ENCODE peak calls at places on chromosomes 16 and 17, in eight cellular contexts. One of them, this sample, is unnamed.

GRCh38 chr16:68364601-68364998 is 53.8 kb downstream of the PRMT7 start:
- DNase-seq in effector CD8-positive, alpha-beta T cell: no peak
- DNase-seq in glutamatergic neuron: no peak
- DNase-seq in lower leg skin: no peak
- DNase-seq in MM.1S: no peak
- DNase-seq in NCI-H1694: no peak
- DNase-seq in stimulated activated naive B cell treated with anti-CD40 and anti-IgM and Interleukin-4, amounts not matched to agents 10 μg/mL and 1 μg/mL and 100 μg/mL, for 72 hours: no peak
- DNase-seq in activated CD4-positive, alpha-beta T cell treated with anti-CD3 and anti-CD28 coated beads for 36 hours: no peak
- DNase-seq in this sample: no peak

GRCh38 chr17:76262732-76263344 is 2.3 kb upstream of the UBALD2 start:
- DNase-seq in glutamatergic neuron: no peak
- DNase-seq in effector CD8-positive, alpha-beta T cell: no peak
- DNase-seq in stimulated activated naive B cell treated with anti-CD40 and anti-IgM and Interleukin-4, amounts not matched to agents 10 μg/mL and 1 μg/mL and 100 μg/mL, for 72 hours: peak
- DNase-seq in activated CD4-positive, alpha-beta T cell treated with anti-CD3 and anti-CD28 coated beads for 36 hours: peak
- DNase-seq in lower leg skin: no peak
- DNase-seq in MM.1S: peak
- DNase-seq in NCI-H1694: no peak
- DNase-seq in this sample: peak

GRCh38 chr16:89922884-89923639 is at the start of gene TUBB3:
- DNase-seq in activated CD4-positive, alpha-beta T cell treated with anti-CD3 and anti-CD28 coated beads for 36 hours: peak
- DNase-seq in NCI-H1694: peak
- DNase-seq in MM.1S: peak
- DNase-seq in glutamatergic neuron: peak
- DNase-seq in lower leg skin: no peak
- DNase-seq in stimulated activated naive B cell treated with anti-CD40 and anti-IgM and Interleukin-4, amounts not matched to agents 10 μg/mL and 1 μg/mL and 100 μg/mL, for 72 hours: no peak
- DNase-seq in effector CD8-positive, alpha-beta T cell: no peak
- DNase-seq in this sample: peak

GRCh38 chr17:81831563-81831956 is 1.5 kb downstream of the MCRIP1 start:
- DNase-seq in stimulated activated naive B cell treated with anti-CD40 and anti-IgM and Interleukin-4, amounts not matched to agents 10 μg/mL and 1 μg/mL and 100 μg/mL, for 72 hours: no peak
- DNase-seq in MM.1S: no peak
- DNase-seq in lower leg skin: no peak
- DNase-seq in activated CD4-positive, alpha-beta T cell treated with anti-CD3 and anti-CD28 coated beads for 36 hours: peak
- DNase-seq in glutamatergic neuron: no peak
- DNase-seq in effector CD8-positive, alpha-beta T cell: no peak
- DNase-seq in NCI-H1694: no peak
- DNase-seq in this sample: no peak

GRCh38 chr17:39979865-39980401 is 674 bp upstream of the PSMD3 start:
- DNase-seq in activated CD4-positive, alpha-beta T cell treated with anti-CD3 and anti-CD28 coated beads for 36 hours: peak
- DNase-seq in stimulated activated naive B cell treated with anti-CD40 and anti-IgM and Interleukin-4, amounts not matched to agents 10 μg/mL and 1 μg/mL and 100 μg/mL, for 72 hours: peak
- DNase-seq in lower leg skin: no peak
- DNase-seq in NCI-H1694: peak
- DNase-seq in glutamatergic neuron: peak
- DNase-seq in effector CD8-positive, alpha-beta T cell: peak
- DNase-seq in MM.1S: peak
- DNase-seq in this sample: no peak

GRCh38 chr17:32626371-32626770 is 139.6 kb downstream of the CDK5R1 start:
- DNase-seq in activated CD4-positive, alpha-beta T cell treated with anti-CD3 and anti-CD28 coated beads for 36 hours: no peak
- DNase-seq in lower leg skin: no peak
- DNase-seq in effector CD8-positive, alpha-beta T cell: no peak
- DNase-seq in stimulated activated naive B cell treated with anti-CD40 and anti-IgM and Interleukin-4, amounts not matched to agents 10 μg/mL and 1 μg/mL and 100 μg/mL, for 72 hours: no peak
- DNase-seq in glutamatergic neuron: no peak
- DNase-seq in MM.1S: no peak
- DNase-seq in NCI-H1694: peak
- DNase-seq in this sample: no peak

GRCh38 chr16:13935408-13935807 is 15.5 kb downstream of the ERCC4 start:
- DNase-seq in MM.1S: no peak
- DNase-seq in effector CD8-positive, alpha-beta T cell: no peak
- DNase-seq in stimulated activated naive B cell treated with anti-CD40 and anti-IgM and Interleukin-4, amounts not matched to agents 10 μg/mL and 1 μg/mL and 100 μg/mL, for 72 hours: no peak
- DNase-seq in NCI-H1694: no peak
- DNase-seq in lower leg skin: no peak
- DNase-seq in activated CD4-positive, alpha-beta T cell treated with anti-CD3 and anti-CD28 coated beads for 36 hours: peak
- DNase-seq in glutamatergic neuron: peak
- DNase-seq in this sample: no peak

GRCh38 chr16:68363847-68364600 is 53.2 kb downstream of the PRMT7 start:
- DNase-seq in stimulated activated naive B cell treated with anti-CD40 and anti-IgM and Interleukin-4, amounts not matched to agents 10 μg/mL and 1 μg/mL and 100 μg/mL, for 72 hours: no peak
- DNase-seq in glutamatergic neuron: no peak
- DNase-seq in activated CD4-positive, alpha-beta T cell treated with anti-CD3 and anti-CD28 coated beads for 36 hours: no peak
- DNase-seq in NCI-H1694: no peak
- DNase-seq in effector CD8-positive, alpha-beta T cell: no peak
- DNase-seq in MM.1S: no peak
- DNase-seq in lower leg skin: no peak
- DNase-seq in this sample: no peak

GRCh38 chr17:44014133-44014436 is 678 bp downstream of the TMEM101 start:
- DNase-seq in activated CD4-positive, alpha-beta T cell treated with anti-CD3 and anti-CD28 coated beads for 36 hours: no peak
- DNase-seq in effector CD8-positive, alpha-beta T cell: no peak
- DNase-seq in lower leg skin: no peak
- DNase-seq in NCI-H1694: no peak
- DNase-seq in MM.1S: no peak
- DNase-seq in stimulated activated naive B cell treated with anti-CD40 and anti-IgM and Interleukin-4, amounts not matched to agents 10 μg/mL and 1 μg/mL and 100 μg/mL, for 72 hours: no peak
- DNase-seq in glutamatergic neuron: peak
- DNase-seq in this sample: peak

GRCh38 chr16:27642753-27643152 is 92.8 kb downstream of the KATNIP start:
- DNase-seq in activated CD4-positive, alpha-beta T cell treated with anti-CD3 and anti-CD28 coated beads for 36 hours: peak
- DNase-seq in glutamatergic neuron: no peak
- DNase-seq in NCI-H1694: peak
- DNase-seq in stimulated activated naive B cell treated with anti-CD40 and anti-IgM and Interleukin-4, amounts not matched to agents 10 μg/mL and 1 μg/mL and 100 μg/mL, for 72 hours: no peak
- DNase-seq in lower leg skin: no peak
- DNase-seq in MM.1S: no peak
- DNase-seq in effector CD8-positive, alpha-beta T cell: no peak
- DNase-seq in this sample: no peak

GRCh38 chr17:30093463-30094147 is 23.0 kb upstream of the NSRP1 start:
- DNase-seq in NCI-H1694: peak
- DNase-seq in activated CD4-positive, alpha-beta T cell treated with anti-CD3 and anti-CD28 coated beads for 36 hours: peak
- DNase-seq in stimulated activated naive B cell treated with anti-CD40 and anti-IgM and Interleukin-4, amounts not matched to agents 10 μg/mL and 1 μg/mL and 100 μg/mL, for 72 hours: peak
- DNase-seq in glutamatergic neuron: peak
- DNase-seq in lower leg skin: no peak
- DNase-seq in effector CD8-positive, alpha-beta T cell: peak
- DNase-seq in MM.1S: peak
- DNase-seq in this sample: peak

GRCh38 chr16:10584956-10585561 is 4.7 kb upstream of the EMP2 start:
- DNase-seq in activated CD4-positive, alpha-beta T cell treated with anti-CD3 and anti-CD28 coated beads for 36 hours: no peak
- DNase-seq in stimulated activated naive B cell treated with anti-CD40 and anti-IgM and Interleukin-4, amounts not matched to agents 10 μg/mL and 1 μg/mL and 100 μg/mL, for 72 hours: no peak
- DNase-seq in lower leg skin: no peak
- DNase-seq in MM.1S: no peak
- DNase-seq in glutamatergic neuron: no peak
- DNase-seq in NCI-H1694: no peak
- DNase-seq in effector CD8-positive, alpha-beta T cell: no peak
- DNase-seq in this sample: no peak

GRCh38 chr16:53893731-53894435 is 189.9 kb downstream of the FTO start:
- DNase-seq in effector CD8-positive, alpha-beta T cell: no peak
- DNase-seq in MM.1S: no peak
- DNase-seq in lower leg skin: no peak
- DNase-seq in glutamatergic neuron: no peak
- DNase-seq in stimulated activated naive B cell treated with anti-CD40 and anti-IgM and Interleukin-4, amounts not matched to agents 10 μg/mL and 1 μg/mL and 100 μg/mL, for 72 hours: no peak
- DNase-seq in activated CD4-positive, alpha-beta T cell treated with anti-CD3 and anti-CD28 coated beads for 36 hours: no peak
- DNase-seq in NCI-H1694: peak
- DNase-seq in this sample: no peak

GRCh38 chr17:33519692-33520091 is 226.6 kb upstream of the ASIC2 start:
- DNase-seq in NCI-H1694: no peak
- DNase-seq in effector CD8-positive, alpha-beta T cell: no peak
- DNase-seq in lower leg skin: no peak
- DNase-seq in glutamatergic neuron: no peak
- DNase-seq in activated CD4-positive, alpha-beta T cell treated with anti-CD3 and anti-CD28 coated beads for 36 hours: no peak
- DNase-seq in stimulated activated naive B cell treated with anti-CD40 and anti-IgM and Interleukin-4, amounts not matched to agents 10 μg/mL and 1 μg/mL and 100 μg/mL, for 72 hours: no peak
- DNase-seq in MM.1S: no peak
- DNase-seq in this sample: no peak

GRCh38 chr17:36885161-36885735 is 52.0 kb upstream of the LHX1 start:
- DNase-seq in MM.1S: no peak
- DNase-seq in effector CD8-positive, alpha-beta T cell: no peak
- DNase-seq in glutamatergic neuron: no peak
- DNase-seq in activated CD4-positive, alpha-beta T cell treated with anti-CD3 and anti-CD28 coated beads for 36 hours: no peak
- DNase-seq in lower leg skin: no peak
- DNase-seq in stimulated activated naive B cell treated with anti-CD40 and anti-IgM and Interleukin-4, amounts not matched to agents 10 μg/mL and 1 μg/mL and 100 μg/mL, for 72 hours: no peak
- DNase-seq in NCI-H1694: no peak
- DNase-seq in this sample: no peak

GRCh38 chr16:66357523-66357928 is 9.0 kb upstream of the CDH5 start:
- DNase-seq in stimulated activated naive B cell treated with anti-CD40 and anti-IgM and Interleukin-4, amounts not matched to agents 10 μg/mL and 1 μg/mL and 100 μg/mL, for 72 hours: no peak
- DNase-seq in MM.1S: peak
- DNase-seq in activated CD4-positive, alpha-beta T cell treated with anti-CD3 and anti-CD28 coated beads for 36 hours: peak
- DNase-seq in effector CD8-positive, alpha-beta T cell: no peak
- DNase-seq in glutamatergic neuron: peak
- DNase-seq in lower leg skin: no peak
- DNase-seq in NCI-H1694: peak
- DNase-seq in this sample: no peak

GRCh38 chr16:85564277-85565051 is 48.7 kb upstream of the GSE1 start:
- DNase-seq in activated CD4-positive, alpha-beta T cell treated with anti-CD3 and anti-CD28 coated beads for 36 hours: peak
- DNase-seq in NCI-H1694: no peak
- DNase-seq in effector CD8-positive, alpha-beta T cell: peak
- DNase-seq in glutamatergic neuron: no peak
- DNase-seq in lower leg skin: no peak
- DNase-seq in MM.1S: no peak
- DNase-seq in stimulated activated naive B cell treated with anti-CD40 and anti-IgM and Interleukin-4, amounts not matched to agents 10 μg/mL and 1 μg/mL and 100 μg/mL, for 72 hours: peak
- DNase-seq in this sample: no peak

GRCh38 chr17:27577124-27577761 is 53.7 kb upstream of the LGALS9 start:
- DNase-seq in effector CD8-positive, alpha-beta T cell: no peak
- DNase-seq in lower leg skin: no peak
- DNase-seq in activated CD4-positive, alpha-beta T cell treated with anti-CD3 and anti-CD28 coated beads for 36 hours: no peak
- DNase-seq in stimulated activated naive B cell treated with anti-CD40 and anti-IgM and Interleukin-4, amounts not matched to agents 10 μg/mL and 1 μg/mL and 100 μg/mL, for 72 hours: no peak
- DNase-seq in MM.1S: no peak
- DNase-seq in NCI-H1694: no peak
- DNase-seq in glutamatergic neuron: peak
- DNase-seq in this sample: peak

This sample was measured in islet precursor cell.